ENCODE peak calls at places on chromosomes 6 and 20, in four cellular contexts. J is RPMI8226; R is stimulated activated naive CD4-positive, alpha-beta T cell; I is stimulated activated CD8-positive, alpha-beta memory T cell treated with anti-CD3 and anti-CD28 coated beads, Interleukin-15, amount 100 ng/mL, for 4 hours. U is an unnamed sample.

GRCh38 chr6:47407295-47408281 is 70.0 kb upstream of the CD2AP start:
- DNase-seq in R (no peak), I (no peak), J (no peak), U (no peak)

GRCh38 chr6:149454405-149454848 is 30.4 kb downstream of the ZC3H12D start:
- DNase-seq in J (peak), I (no peak), R (no peak), U (no peak)

GRCh38 chr20:4714818-4715217 is 6.9 kb upstream of the PRND start:
- DNase-seq in R (no peak), J (no peak), I (no peak), U (no peak)

GRCh38 chr6:51108563-51109234 is 290.0 kb downstream of the TFAP2B start:
- DNase-seq in I (no peak), J (no peak), R (no peak), U (no peak)

GRCh38 chr6:3383525-3383924 is 73.3 kb downstream of the SLC22A23 start:
- DNase-seq in R (no peak), J (peak), I (no peak), U (no peak)

GRCh38 chr6:129381885-129382284 is 328.1 kb downstream of the ARHGAP18 start:
- DNase-seq in J (no peak), I (no peak), R (no peak), U (no peak)

GRCh38 chr6:39543950-39544349 is 181.3 kb downstream of the KIF6 start:
- DNase-seq in I (no peak), R (no peak), J (no peak), U (no peak)

GRCh38 chr6:157434349-157435016 is 53.5 kb downstream of the ZDHHC14 start:
- DNase-seq in J (no peak), R (no peak), I (no peak), U (no peak)

GRCh38 chr6:10989587-10989986 is 54.5 kb downstream of the ELOVL2 start:
- DNase-seq in I (no peak), R (no peak), J (no peak), U (no peak)

GRCh38 chr6:159098636-159099106 is 53.9 kb upstream of the TAGAP start:
- DNase-seq in J (no peak), I (peak), R (peak), U (peak)

GRCh38 chr6:104954091-104954797 is 2.7 kb upstream of the LIN28B start:
- DNase-seq in R (no peak), I (no peak), J (no peak), U (no peak)

GRCh38 chr6:31530659-31531058 is 1.9 kb downstream of the MCCD1 start:
- DNase-seq in R (no peak), I (no peak), J (no peak), U (no peak)

GRCh38 chr20:31595654-31596411 is 9.3 kb upstream of the ID1 start:
- DNase-seq in J (peak), R (no peak), I (no peak), U (no peak)

GRCh38 chr20:33837096-33837830 is 26.1 kb downstream of the CHMP4B start:
- DNase-seq in R (no peak), I (no peak), J (no peak), U (no peak)

GRCh38 chr20:50077818-50078601 is 34.9 kb downstream of the UBE2V1 start:
- DNase-seq in J (no peak), R (no peak), I (no peak), U (no peak)

GRCh38 chr6:76439811-76440210 is 367.3 kb upstream of the IMPG1 start:
- DNase-seq in I (no peak), J (no peak), R (no peak), U (no peak)

GRCh38 chr20:33995053-33995816 is 1.5 kb downstream of the RALY start:
- DNase-seq in R (no peak), I (no peak), J (peak), U (no peak)

GRCh38 chr6:5094327-5094726 is 9.2 kb downstream of the PPP1R3G start:
- DNase-seq in R (no peak), J (no peak), I (no peak), U (no peak)

GRCh38 chr20:46572181-46572580 is 21.7 kb upstream of the OCSTAMP start:
- DNase-seq in R (no peak), J (no peak), I (no peak), U (no peak)

GRCh38 chr6:53284901-53285300 is 63.8 kb downstream of the ELOVL5 start:
- DNase-seq in R (no peak), J (no peak), I (no peak), U (no peak)

GRCh38 chr6:145850671-145851070 is 36.1 kb upstream of the FBXO30 start:
- DNase-seq in J (no peak), I (no peak), R (no peak), U (no peak)

GRCh38 chr6:73714227-73714626 is 18.2 kb downstream of the CD109 start:
- DNase-seq in R (no peak), J (no peak), I (no peak), U (no peak)

GRCh38 chr20:56710577-56711465 is 81.7 kb downstream of the TFAP2C start:
- DNase-seq in R (no peak), I (no peak), J (no peak), U (no peak)

GRCh38 chr6:134750669-134751068 is 199.2 kb downstream of the ALDH8A1 start:
- DNase-seq in I (no peak), J (no peak), R (no peak), U (no peak)

GRCh38 chr6:121498481-121499276 is 63.2 kb downstream of the GJA1 start:
- DNase-seq in I (no peak), J (no peak), R (no peak), U (no peak)

U was measured in activated CD4-positive, alpha-beta T cell treated with anti-CD3 and anti-CD28 coated beads for 4 hours.